ENCODE peak calls at places on chromosomes 1 and 21, in nine cellular contexts. E is C1 segment of cervical spinal cord; S is left cardiac atrium; W is T-helper 2 cell; F is GM10248; Q is stimulated activated CD4-positive, alpha-beta T cell treated with anti-CD3 and anti-CD28 coated beads, TNF-alpha, amount 100 ng/mL, for 1 hour; V is T-helper 9 cell; B is sciatic nerve; K is NCI-H2171. R is an unnamed sample.

GRCh38 chr1:8911416-8912309 is 33.2 kb upstream of the ENO1 start:
- DNase-seq in E (no peak), V (no peak), S (no peak), W (no peak), K (no peak), B (no peak), F (no peak), Q (no peak), R (no peak)

GRCh38 chr1:226820935-226821718 is 49.3 kb upstream of the PSEN2 start:
- DNase-seq in F (no peak), Q (no peak), K (no peak), E (no peak), B (peak), S (peak), V (no peak), W (no peak), R (peak)

GRCh38 chr1:58440696-58441095 is 105.8 kb downstream of the OMA1 start:
- DNase-seq in Q (no peak), K (no peak), V (no peak), W (no peak), F (no peak), S (no peak), B (no peak), E (no peak), R (no peak)

GRCh38 chr1:17158961-17159360 is 39.7 kb upstream of the PADI2 start:
- DNase-seq in Q (no peak), K (no peak), W (no peak), S (no peak), B (no peak), E (no peak), F (no peak), V (no peak), R (no peak)

GRCh38 chr21:35540950-35541632 is 492.0 kb upstream of the RUNX1 start:
- DNase-seq in S (no peak), Q (no peak), F (no peak), K (no peak), V (no peak), E (no peak), W (no peak), B (no peak), R (no peak)

GRCh38 chr1:198258491-198258890 is 101.7 kb downstream of the NEK7 start:
- DNase-seq in S (no peak), Q (no peak), B (no peak), K (no peak), E (no peak), F (peak), V (no peak), W (no peak), R (no peak)

GRCh38 chr1:67604778-67605177 is 80.2 kb upstream of the GADD45A start:
- DNase-seq in E (no peak), B (no peak), K (no peak), F (no peak), V (no peak), W (no peak), S (no peak), Q (no peak), R (no peak)

GRCh38 chr1:234495231-234495990 is 16.4 kb upstream of the TARBP1 start:
- DNase-seq in K (no peak), Q (no peak), B (no peak), E (no peak), V (no peak), W (no peak), F (peak), S (no peak), R (no peak)

GRCh38 chr1:25590096-25590824 is 26.3 kb upstream of the MAN1C1 start:
- DNase-seq in B (no peak), Q (no peak), E (no peak), W (no peak), S (peak), K (no peak), V (no peak), F (no peak), R (peak)

GRCh38 chr1:147641695-147642592 is 28.4 kb downstream of the ACP6 start:
- DNase-seq in E (no peak), V (peak), B (no peak), Q (peak), F (peak), K (peak), S (no peak), W (no peak), R (no peak)

GRCh38 chr1:208042868-208043267 is 131.9 kb upstream of the CD34 start:
- DNase-seq in F (no peak), Q (no peak), W (no peak), V (no peak), B (no peak), E (no peak), K (no peak), S (no peak), R (no peak)

GRCh38 chr1:115929846-115930245 is 46.5 kb upstream of the SLC22A15 start:
- DNase-seq in F (no peak), K (no peak), E (no peak), W (no peak), S (no peak), V (no peak), B (no peak), Q (no peak), R (no peak)

GRCh38 chr1:169508432-169509338 is 22.9 kb upstream of the SLC19A2 start:
- DNase-seq in E (no peak), V (no peak), F (no peak), W (no peak), S (no peak), K (no peak), Q (no peak), B (no peak), R (no peak)

GRCh38 chr1:37038703-37039093 is 4.4 kb upstream of the GRIK3 start:
- DNase-seq in V (no peak), K (peak), S (no peak), B (no peak), E (no peak), F (no peak), Q (no peak), W (no peak), R (no peak)

GRCh38 chr1:17711962-17712361 is 43.2 kb upstream of the ACTL8 start:
- DNase-seq in B (no peak), F (no peak), W (no peak), E (no peak), K (no peak), V (no peak), Q (no peak), S (no peak), R (no peak)

GRCh38 chr1:48794815-48795214 is 18.1 kb upstream of the BEND5 start:
- DNase-seq in E (no peak), W (no peak), V (no peak), Q (no peak), S (no peak), B (no peak), K (no peak), F (no peak), R (no peak)

GRCh38 chr1:119946724-119947123 is 50.4 kb upstream of the ADAM30 start:
- DNase-seq in S (no peak), B (no peak), Q (no peak), V (no peak), W (no peak), K (no peak), F (no peak), E (no peak), R (no peak)

GRCh38 chr1:31372961-31373896 is at the start of gene FABP3:
- DNase-seq in W (no peak), E (peak), S (peak), K (peak), V (no peak), F (peak), Q (no peak), B (peak), R (peak)

GRCh38 chr1:37477198-37477931 is 3.0 kb downstream of the ZC3H12A start:
- DNase-seq in W (peak), K (no peak), B (no peak), F (peak), E (no peak), V (peak), S (peak), Q (peak), R (no peak)

GRCh38 chr1:9302745-9303524 is 10.2 kb downstream of the SPSB1 start:
- DNase-seq in F (no peak), Q (no peak), S (no peak), B (no peak), E (no peak), V (no peak), W (no peak), K (no peak), R (no peak)

GRCh38 chr1:71492298-71493041 is 411.6 kb upstream of the ZRANB2 start:
- DNase-seq in Q (no peak), V (no peak), E (no peak), B (no peak), W (no peak), S (no peak), F (no peak), K (no peak), R (no peak)

GRCh38 chr1:14340244-14340800 is 258.2 kb upstream of the KAZN start:
- DNase-seq in Q (no peak), V (no peak), K (no peak), S (no peak), E (no peak), B (no peak), W (no peak), F (no peak), R (no peak)

GRCh38 chr21:44085491-44086321 is 21.5 kb upstream of the PWP2 start:
- DNase-seq in E (no peak), K (no peak), Q (no peak), V (no peak), B (no peak), F (no peak), S (no peak), W (no peak), R (no peak)

GRCh38 chr1:179021873-179022272 is 3.8 kb upstream of the FAM20B start:
- DNase-seq in S (peak), Q (no peak), V (no peak), K (no peak), W (no peak), E (no peak), F (no peak), B (no peak), R (peak)

GRCh38 chr1:90045853-90046563 is 51.1 kb downstream of the ZNF326 start:
- DNase-seq in S (no peak), F (peak), Q (no peak), B (no peak), V (no peak), W (no peak), K (no peak), E (no peak), R (no peak)

GRCh38 chr1:112817555-112818373 is 102.6 kb upstream of the PPM1J start:
- DNase-seq in Q (no peak), B (no peak), W (no peak), F (no peak), V (no peak), K (no peak), S (no peak), E (no peak), R (no peak)

GRCh38 chr1:60972841-60973364 is 109.5 kb upstream of the NFIA start:
- DNase-seq in V (no peak), E (no peak), B (no peak), K (no peak), F (no peak), W (no peak), Q (no peak), S (no peak), R (no peak)

GRCh38 chr1:116508984-116509980 is 61.5 kb downstream of the CD58 start:
- DNase-seq in S (no peak), E (no peak), B (no peak), K (no peak), W (no peak), Q (no peak), F (peak), V (no peak), R (no peak)

GRCh38 chr1:183840140-183840539 is 35.2 kb downstream of the RGL1 start:
- DNase-seq in S (no peak), Q (no peak), E (no peak), B (no peak), K (no peak), V (no peak), W (no peak), F (no peak), R (no peak)

GRCh38 chr1:213568929-213569815 is 418.6 kb upstream of the PROX1 start:
- DNase-seq in E (no peak), S (no peak), K (no peak), W (no peak), B (no peak), F (no peak), Q (no peak), V (no peak), R (no peak)

GRCh38 chr21:10521091-10521598 is at the start of gene TPTE:
- DNase-seq in E (no peak), B (no peak), V (no peak), F (no peak), W (no peak), S (no peak), Q (no peak), K (no peak), R (no peak)

GRCh38 chr1:90708236-90708786 is 8.8 kb downstream of the BARHL2 start:
- DNase-seq in W (no peak), V (no peak), B (no peak), E (no peak), S (no peak), Q (no peak), F (no peak), K (no peak), R (no peak)

GRCh38 chr1:47224676-47225399 is 7.2 kb downstream of the TAL1 start:
- DNase-seq in K (no peak), S (no peak), B (peak), W (no peak), E (no peak), F (no peak), V (no peak), Q (no peak), R (no peak)

GRCh38 chr1:85244271-85245053 is 15.0 kb downstream of the C1orf52 start:
- DNase-seq in K (no peak), V (no peak), W (no peak), S (no peak), B (no peak), F (no peak), E (no peak), Q (no peak), R (no peak)

GRCh38 chr21:44919913-44920693 is 596 bp downstream of the ITGB2 start:
- DNase-seq in F (no peak), K (no peak), Q (no peak), V (no peak), S (peak), B (no peak), E (no peak), W (no peak), R (peak)

GRCh38 chr1:7390604-7391000 is 380.5 kb upstream of the VAMP3 start:
- DNase-seq in S (no peak), V (no peak), B (no peak), W (no peak), K (no peak), E (no peak), F (no peak), Q (no peak), R (no peak)